ENCODE peak calls at places on chromosomes 7 and 10, in five cellular contexts. N is heart left ventricle, Z is body of pancreas, R is gastrocnemius medialis, H is upper lobe of left lung. F is an unnamed sample.
A peak's percentile ranks its signal among the peaks of the same experiment; 100 is the strongest.

GRCh38 chr10:62234284-62234605 is 34.4 kb downstream of the RTKN2 start:
- ATAC-seq in N (no peak), Z (no peak), R (no peak), H (no peak), F (no peak)

GRCh38 chr7:24587853-24588252 is 14.6 kb downstream of the PALS2 start:
- ATAC-seq in N (no peak), Z (no peak), R (no peak), H (no peak), F (no peak)

GRCh38 chr10:88186335-88186734 is 322.9 kb downstream of the PTEN start:
- ATAC-seq in N (no peak), Z (no peak), R (no peak), H (no peak), F (no peak)

GRCh38 chr7:123538189-123538714 is 3.9 kb upstream of the IQUB start:
- ATAC-seq in N (no peak), Z (no peak), R (no peak), H (no peak), F (no peak)

GRCh38 chr10:131202964-131203363 is 108.6 kb downstream of the TCERG1L start:
- ATAC-seq in N (no peak), Z (no peak), R (no peak), H (no peak), F (no peak)

GRCh38 chr7:132318338-132319318 is 257.6 kb downstream of the PLXNA4 start:
- ATAC-seq in N (peak; percentile 82), Z (peak; percentile 87), R (peak; percentile 95), H (peak; percentile 80), F (peak; percentile 80)

GRCh38 chr7:105654994-105655900 is 74.0 kb upstream of the EFCAB10 start:
- ATAC-seq in N (no peak), Z (peak; percentile 49), R (no peak), H (no peak), F (peak; percentile 46)

GRCh38 chr7:44246396-44247113 is 45.8 kb downstream of the YKT6 start:
- ATAC-seq in N (no peak), Z (no peak), R (no peak), H (no peak), F (no peak)

GRCh38 chr7:53003653-53004445 is 31.6 kb upstream of the POM121L12 start:
- ATAC-seq in N (no peak), Z (no peak), R (no peak), H (peak; percentile 47), F (no peak)

GRCh38 chr7:106823631-106824030 is 41.5 kb upstream of the PIK3CG start:
- ATAC-seq in N (no peak), Z (no peak), R (no peak), H (no peak), F (no peak)

GRCh38 chr10:4670737-4671136 is 155.3 kb upstream of the AKR1E2 start:
- ATAC-seq in N (no peak), Z (no peak), R (no peak), H (no peak), F (no peak)

GRCh38 chr7:124688991-124689390 is 76.6 kb downstream of the GPR37 start:
- ATAC-seq in N (no peak), Z (no peak), R (no peak), H (no peak), F (no peak)

GRCh38 chr10:11218395-11218794 is 200.7 kb downstream of the CELF2 start:
- ATAC-seq in N (no peak), Z (no peak), R (no peak), H (no peak), F (no peak)

GRCh38 chr7:22696672-22697071 is 30.3 kb upstream of the IL6 start:
- ATAC-seq in N (no peak), Z (no peak), R (no peak), H (no peak), F (no peak)

GRCh38 chr10:9819756-9820494 is 1197.7 kb upstream of the CELF2 start:
- ATAC-seq in N (no peak), Z (no peak), R (no peak), H (peak; percentile 51), F (no peak)

GRCh38 chr10:120415709-120416330 is 41.2 kb upstream of the PLPP4 start:
- ATAC-seq in N (no peak), Z (no peak), R (no peak), H (no peak), F (no peak)

GRCh38 chr10:47449102-47449978 is 34.6 kb downstream of the ANXA8 start:
- ATAC-seq in N (no peak), Z (no peak), R (no peak), H (no peak), F (no peak)

GRCh38 chr7:129089521-129090212 is 34.8 kb upstream of the TNPO3 start:
- ATAC-seq in N (no peak), Z (no peak), R (no peak), H (peak; percentile 50), F (no peak)

GRCh38 chr7:13742126-13742525 is 247.3 kb downstream of the ETV1 start:
- ATAC-seq in N (no peak), Z (no peak), R (no peak), H (peak; percentile 83), F (no peak)

GRCh38 chr10:71284544-71285179 is 34.4 kb upstream of the SLC29A3 start:
- ATAC-seq in N (no peak), Z (no peak), R (peak; percentile 6), H (no peak), F (peak; percentile 5)

GRCh38 chr10:126036515-126036914 is 140.2 kb downstream of the FANK1 start:
- ATAC-seq in N (no peak), Z (no peak), R (no peak), H (no peak), F (no peak)

GRCh38 chr10:113133497-113133896 is 183.4 kb downstream of the TCF7L2 start:
- ATAC-seq in N (no peak), Z (no peak), R (no peak), H (no peak), F (no peak)

GRCh38 chr10:77493851-77494788 is 143.5 kb downstream of the KCNMA1 start:
- ATAC-seq in N (no peak), Z (no peak), R (no peak), H (no peak), F (no peak)

GRCh38 chr10:97784200-97784811 is 12.5 kb upstream of the SFRP5 start:
- ATAC-seq in N (no peak), Z (no peak), R (no peak), H (peak; percentile 71), F (no peak)

GRCh38 chr7:15784694-15785030 is 98.2 kb upstream of the MEOX2 start:
- ATAC-seq in N (no peak), Z (no peak), R (no peak), H (peak; percentile 26), F (no peak)

GRCh38 chr7:674454-675410 is 51.8 kb upstream of the DNAAF5 start:
- ATAC-seq in N (peak; percentile 77), Z (no peak), R (no peak), H (no peak), F (peak; percentile 89)

GRCh38 chr7:8827329-8827728 is 393.9 kb downstream of the NXPH1 start:
- ATAC-seq in N (no peak), Z (no peak), R (no peak), H (no peak), F (no peak)

GRCh38 chr7:118289476-118289875 is 65.0 kb downstream of the ANKRD7 start:
- ATAC-seq in N (no peak), Z (no peak), R (no peak), H (no peak), F (no peak)

DNA sequence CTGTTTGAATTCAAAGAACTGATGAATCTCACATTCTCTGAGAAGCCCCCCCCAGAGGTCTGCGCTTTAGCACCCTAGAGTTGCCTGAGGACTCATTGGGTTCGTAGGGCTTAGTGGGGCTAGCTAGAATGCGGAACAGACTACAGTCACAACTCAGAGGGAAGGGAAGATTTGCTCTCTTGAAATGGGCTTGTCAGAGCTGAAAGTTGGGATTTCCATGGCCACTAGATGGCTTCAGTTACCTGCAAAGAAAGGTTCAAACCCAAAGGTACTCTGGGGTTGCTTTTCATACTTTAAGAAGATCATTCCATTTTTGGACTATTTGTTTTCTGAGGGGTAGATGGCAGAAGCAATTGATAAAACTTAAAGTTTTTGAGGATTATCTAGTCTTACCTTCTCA is 205.0 kb downstream of the BBS9 start:
- ATAC-seq in N (no peak), Z (no peak), R (no peak), H (no peak), F (no peak)
- TF ChIP-seq CTCF in N (peak; percentile 21), Z (no peak), R (peak; percentile 9), H (no peak), F (no peak)

GRCh38 chr7:67375427-67375826 is 378.8 kb downstream of the TYW1 start:
- ATAC-seq in N (no peak), Z (no peak), R (no peak), H (no peak), F (no peak)
- TF ChIP-seq POLR2A in N (no peak), Z (no peak), R (no peak), H (no peak), F (no peak)

DNA sequence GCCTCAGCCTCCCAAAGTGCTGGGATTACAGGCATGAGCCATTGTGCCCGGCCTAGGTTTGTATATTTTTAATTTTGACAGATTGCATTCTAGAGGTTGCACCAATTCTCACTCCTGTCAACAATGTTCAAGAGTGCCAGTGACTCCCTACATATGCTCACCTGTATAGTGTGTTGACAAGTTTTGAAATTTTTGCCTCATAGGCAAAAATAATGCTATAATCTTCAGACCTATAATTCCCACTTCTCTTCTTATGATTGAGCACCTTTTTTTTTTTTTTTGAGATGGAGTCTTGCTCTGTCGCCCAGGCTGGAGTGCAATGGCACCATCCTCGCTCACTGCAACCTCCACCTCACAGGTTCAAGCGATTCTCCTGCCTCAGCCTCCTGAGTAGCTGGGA is 139.7 kb downstream of the EVX1 start:
- ATAC-seq in N (no peak), Z (no peak), R (no peak), H (no peak), F (no peak)
- H3K27me3 ChIP-seq in N (peaks cover 15% of the 10 kb centered on the region), Z (no peaks in the 10 kb centered on the region), R (no peaks in the 10 kb centered on the region), H (no peaks in the 10 kb centered on the region), F (peaks cover 13% of the 10 kb centered on the region)

DNA sequence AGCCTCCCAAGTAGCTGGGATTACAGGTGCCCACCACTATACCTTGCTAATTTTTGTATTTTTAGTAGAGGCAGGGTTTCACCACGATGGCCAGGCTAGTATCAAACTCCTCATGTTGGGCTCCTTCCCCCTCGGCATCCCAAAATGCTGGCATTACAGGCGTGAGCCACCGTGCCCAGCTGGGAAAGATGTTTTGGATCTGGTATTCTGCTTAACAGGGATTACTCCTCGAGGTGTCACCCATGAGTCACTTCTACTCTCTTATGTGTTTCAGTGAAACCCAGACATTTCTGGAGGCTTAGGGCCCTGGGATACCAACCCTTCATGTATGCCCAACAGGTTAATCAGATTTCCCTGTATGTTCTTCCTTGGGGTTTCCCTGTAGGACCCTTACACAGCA is 11.8 kb upstream of the OPN4 start:
- ATAC-seq in N (no peak), Z (no peak), R (peak; percentile 91), H (no peak), F (no peak)
- TF ChIP-seq CTCF in N (peak; percentile 35), Z (no peak), R (no peak), H (no peak), F (no peak)

GRCh38 chr7:32495298-32496051 is at the start of gene AVL9:
- ATAC-seq in N (peak; percentile 99), Z (peak; percentile 97), R (peak; percentile 89), H (peak; percentile 100), F (peak; percentile 99)
- TF ChIP-seq POLR2A in N (peak; percentile 84), Z (peak; percentile 91), R (peak; percentile 88), H (peak; percentile 62), F (peak; percentile 88)

GRCh38 chr7:156220701-156221100 is 408.4 kb upstream of the SHH start:
- ATAC-seq in N (no peak), Z (no peak), R (no peak), H (no peak), F (no peak)
- H3K27me3 ChIP-seq in N (peaks cover 13% of the 10 kb centered on the region), Z (no peaks in the 10 kb centered on the region), R (no peaks in the 10 kb centered on the region), H (no peaks in the 10 kb centered on the region), F (peaks cover 15% of the 10 kb centered on the region)